ENCODE peak calls at places on chromosomes 16 and 17, in nine cellular contexts. Y is OCI-LY7, K is left lung, G is HFFc6, H is lung, U is HuH-7.5, V is A549, O is AG10803, Q is cardiac muscle cell. B is an unnamed sample.

GRCh38 chr17:49013311-49014205 is 16.4 kb downstream of the IGF2BP1 start:
- DNase-seq in V (no peak), Q (peak), K (no peak), U (no peak), G (no peak), H (no peak), O (peak), Y (no peak), B (no peak)

GRCh38 chr16:62450291-62450690 is 414.1 kb upstream of the CDH8 start:
- DNase-seq in Y (no peak), U (no peak), V (no peak), K (no peak), O (no peak), G (no peak), H (no peak), Q (no peak), B (no peak)

GRCh38 chr16:81401035-81401950 is 43.3 kb upstream of the CMIP start:
- DNase-seq in O (peak), V (peak), Y (no peak), H (no peak), G (peak), Q (no peak), K (no peak), U (no peak), B (peak)

GRCh38 chr17:77208217-77208808 is 67.5 kb downstream of the SEC14L1 start:
- DNase-seq in Q (peak), U (peak), G (peak), Y (no peak), O (peak), H (no peak), V (no peak), K (no peak), B (peak)

GRCh38 chr17:75996665-75997590 is 3.7 kb upstream of the CDK3 start:
- DNase-seq in V (no peak), H (no peak), K (peak), U (no peak), Q (peak), Y (peak), G (peak), O (peak), B (no peak)

GRCh38 chr16:47732122-47732805 is 271.1 kb downstream of the PHKB start:
- DNase-seq in O (peak), G (peak), H (no peak), U (no peak), V (peak), Q (no peak), K (no peak), Y (no peak), B (no peak)

GRCh38 chr16:53022374-53022773 is 30.3 kb downstream of the CHD9NB start:
- DNase-seq in Q (peak), U (peak), O (peak), V (peak), K (no peak), H (peak), G (peak), Y (peak), B (peak)

GRCh38 chr16:88194397-88195020 is 188.2 kb upstream of the ZNF469 start:
- DNase-seq in O (peak), U (no peak), Q (no peak), V (no peak), Y (no peak), K (no peak), H (no peak), G (no peak), B (no peak)

GRCh38 chr17:16171613-16172012 is 43.7 kb downstream of the NCOR1 start:
- DNase-seq in U (peak), H (peak), V (peak), Q (no peak), K (peak), G (no peak), O (no peak), Y (no peak), B (peak)

GRCh38 chr16:12271006-12271405 is 294.5 kb downstream of the SNX29 start:
- DNase-seq in G (peak), U (peak), Y (peak), Q (no peak), K (no peak), H (no peak), O (peak), V (no peak), B (peak)

GRCh38 chr17:67232441-67232840 is 12.6 kb downstream of the HELZ start:
- DNase-seq in O (no peak), U (no peak), Q (no peak), G (no peak), H (no peak), V (no peak), K (no peak), Y (no peak), B (no peak)

GRCh38 chr17:16135461-16135860 is 79.9 kb downstream of the NCOR1 start:
- DNase-seq in Y (no peak), V (no peak), U (no peak), O (no peak), H (no peak), G (no peak), K (no peak), Q (no peak), B (no peak)

GRCh38 chr17:8868529-8868951 is 1.1 kb upstream of the PIK3R6 start:
- DNase-seq in H (no peak), Q (no peak), G (no peak), V (no peak), K (no peak), Y (no peak), O (no peak), U (no peak), B (no peak)

GRCh38 chr17:9386401-9386800 is 189.2 kb downstream of the STX8 start:
- DNase-seq in V (no peak), H (no peak), K (no peak), G (no peak), O (no peak), U (no peak), Y (no peak), Q (no peak), B (no peak)

GRCh38 chr17:50469005-50469605 is 425 bp upstream of the CHAD start:
- DNase-seq in G (no peak), V (no peak), U (no peak), H (no peak), Y (no peak), O (no peak), Q (no peak), K (no peak), B (no peak)

GRCh38 chr16:80803341-80804060 is 897 bp downstream of the CDYL2 start:
- DNase-seq in Q (peak), O (peak), Y (peak), U (peak), G (no peak), H (peak), V (no peak), K (peak), B (peak)

GRCh38 chr17:63786961-63787711 is 13.2 kb downstream of the DDX42 start:
- DNase-seq in Y (no peak), O (no peak), K (no peak), V (no peak), Q (no peak), H (no peak), G (no peak), U (no peak), B (no peak)

B was measured in T47D.